ENCODE peak calls at places on chromosomes 4 and X, in nine cellular contexts. L is stomach; A is NCI-H1092 treated with DMSO at 0.1 percent for 48 hours; Z is amniotic stem cell; C is GM23338; V is Right ventricle myocardium superior; Q is smooth muscle cell of the brain vasculature; W is AG09309; H is activated effector memory CD4-positive, alpha-beta T cell treated with anti-CD3 and anti-CD28 coated beads, Interleukin-2, amount 50 U/mL, for 16 hours. G is an unnamed sample.

GRCh38 chr4:66688674-66689073 is 856.6 kb downstream of the CENPC start:
- DNase-seq in Q (no peak), C (peak; percentile 6), A (peak; percentile 71), W (peak; percentile 32), H (no peak), L (no peak), Z (peak; percentile 19), V (no peak), G (peak; percentile 33)

GRCh38 chrX:9955506-9955905 is 11.7 kb upstream of the CLDN34 start:
- DNase-seq in Q (no peak), W (peak; percentile 46), C (no peak), A (no peak), V (no peak), L (no peak), H (no peak), Z (peak; percentile 2), G (no peak)

GRCh38 chr4:23429497-23429896 is 460.4 kb downstream of the PPARGC1A start:
- DNase-seq in V (no peak), C (no peak), W (no peak), Q (no peak), Z (no peak), A (no peak), L (no peak), H (no peak), G (no peak)

GRCh38 chr4:143654571-143654970 is 45.9 kb downstream of the FREM3 start:
- DNase-seq in V (no peak), Z (no peak), Q (no peak), W (no peak), C (no peak), A (no peak), L (no peak), H (no peak), G (no peak)

GRCh38 chrX:153973127-153974002 is 811 bp downstream of the TMEM187 start:
- DNase-seq in L (no peak), V (no peak), C (no peak), W (no peak), Z (no peak), H (no peak), A (peak; percentile 71), Q (no peak), G (no peak)

GRCh38 chr4:26028793-26029511 is 114.9 kb downstream of the SMIM20 start:
- DNase-seq in H (peak; percentile 90), Q (no peak), V (peak; percentile 88), W (no peak), Z (peak; percentile 9), L (peak; percentile 81), C (peak; percentile 26), A (peak; percentile 30), G (peak; percentile 22)

GRCh38 chrX:6227445-6227820 is 1.2 kb downstream of the NLGN4X start:
- DNase-seq in C (peak; percentile 11), Z (no peak), L (no peak), Q (no peak), H (no peak), A (peak; percentile 60), V (no peak), W (no peak), G (peak; percentile 47)

GRCh38 chrX:9282325-9282724 is 182.5 kb upstream of the TBL1X start:
- DNase-seq in Q (no peak), H (no peak), A (no peak), V (no peak), W (no peak), Z (no peak), L (no peak), C (no peak), G (no peak)

GRCh38 chr4:78863991-78864390 is 75.2 kb downstream of the PAQR3 start:
- DNase-seq in Q (no peak), L (no peak), V (no peak), H (no peak), Z (no peak), W (no peak), C (no peak), A (no peak), G (no peak)

GRCh38 chr4:138401330-138401729 is 159.2 kb upstream of the SLC7A11 start:
- DNase-seq in W (no peak), Q (no peak), A (no peak), Z (no peak), L (peak; percentile 28), C (no peak), H (no peak), V (peak; percentile 57), G (no peak)

GRCh38 chr4:126051709-126052424 is 737.1 kb downstream of the FAT4 start:
- DNase-seq in A (no peak), Q (no peak), L (no peak), Z (peak; percentile 62), W (peak; percentile 24), H (no peak), V (no peak), C (no peak), G (peak; percentile 70)

GRCh38 chr4:146442801-146443200 is 78.9 kb downstream of the SLC10A7 start:
- DNase-seq in V (no peak), W (peak; percentile 21), Q (no peak), A (no peak), C (no peak), L (no peak), Z (no peak), H (no peak), G (peak; percentile 45)

GRCh38 chr4:128590034-128590740 is 219.3 kb upstream of the JADE1 start:
- DNase-seq in A (no peak), Z (no peak), W (no peak), L (no peak), Q (no peak), H (no peak), C (no peak), V (no peak), G (peak; percentile 21)

GRCh38 chr4:132108784-132109183 is 1040.3 kb upstream of the PCDH10 start:
- DNase-seq in H (no peak), A (no peak), C (no peak), Q (no peak), V (no peak), L (no peak), W (no peak), Z (no peak), G (no peak)

GRCh38 chrX:104288269-104288668 is 33.5 kb upstream of the ESX1 start:
- DNase-seq in C (peak; percentile 65), W (no peak), Q (no peak), A (no peak), L (no peak), H (no peak), Z (no peak), V (no peak), G (no peak)

GRCh38 chr4:72323227-72323626 is 245.8 kb downstream of the ADAMTS3 start:
- DNase-seq in Q (no peak), Z (no peak), H (no peak), W (no peak), C (no peak), A (no peak), V (no peak), L (no peak), G (no peak)

GRCh38 chr4:16131293-16131692 is 47.5 kb upstream of the PROM1 start:
- DNase-seq in W (no peak), Q (no peak), Z (no peak), C (no peak), H (no peak), L (no peak), V (no peak), A (no peak), G (no peak)

GRCh38 chrX:66635360-66635759 is 3.5 kb downstream of the EDA2R start:
- DNase-seq in Q (peak; percentile 65), A (no peak), V (no peak), H (no peak), L (no peak), C (no peak), Z (peak; percentile 22), W (peak; percentile 62), G (peak; percentile 1)

G was measured in A673.